ENCODE peak calls at places on chromosomes 11 and 22, in eight cellular contexts. E, X, Y, Z, Q, P, J and C are unnamed samples.

GRCh38 chr11:132962026-132962425 is 570.3 kb downstream of the OPCML start:
- DNase-seq in E (no peak), X (no peak), Y (no peak), Z (peak; percentile 84), Q (peak; percentile 63), P (peak; percentile 39), J (no peak), C (no peak)

GRCh38 chr11:102120437-102120935 is 10.2 kb downstream of the YAP1 start:
- DNase-seq in E (no peak), X (no peak), Y (no peak), Z (no peak), Q (no peak), P (no peak), J (no peak), C (no peak)

GRCh38 chr22:36757608-36758220 is 18.2 kb downstream of the IFT27 start:
- DNase-seq in E (peak; percentile 73), X (peak; percentile 96), Y (peak; percentile 78), Z (peak; percentile 56), Q (peak; percentile 68), P (peak; percentile 32), J (peak; percentile 42), C (peak; percentile 58)

GRCh38 chr11:36257351-36257750 is 31.9 kb downstream of the COMMD9 start:
- DNase-seq in E (no peak), X (no peak), Y (no peak), Z (no peak), Q (no peak), P (no peak), J (no peak), C (no peak)

GRCh38 chr11:58658553-58659080 is 36.2 kb downstream of the CNTF start:
- DNase-seq in E (no peak), X (no peak), Y (no peak), Z (no peak), Q (no peak), P (no peak), J (no peak), C (no peak)

GRCh38 chr11:130806746-130807145 is 109.5 kb downstream of the SNX19 start:
- DNase-seq in E (no peak), X (no peak), Y (no peak), Z (no peak), Q (no peak), P (no peak), J (no peak), C (no peak)

GRCh38 chr11:65224939-65225283 is 36.9 kb upstream of the POLA2 start:
- DNase-seq in E (no peak), X (peak; percentile 89), Y (no peak), Z (no peak), Q (no peak), P (peak; percentile 39), J (no peak), C (no peak)

GRCh38 chr11:2176389-2176900 is 4.8 kb upstream of the TH start:
- DNase-seq in E (no peak), X (no peak), Y (no peak), Z (no peak), Q (no peak), P (no peak), J (no peak), C (no peak)

GRCh38 chr11:130516175-130516867 is 67.9 kb downstream of the ADAMTS15 start:
- DNase-seq in E (no peak), X (no peak), Y (no peak), Z (no peak), Q (no peak), P (no peak), J (no peak), C (no peak)

GRCh38 chr22:40051322-40051721 is 56.6 kb downstream of the FAM83F start:
- DNase-seq in E (no peak), X (no peak), Y (no peak), Z (no peak), Q (no peak), P (no peak), J (no peak), C (no peak)

GRCh38 chr11:111633756-111634362 is 31.6 kb downstream of the SIK2 start:
- DNase-seq in E (no peak), X (no peak), Y (peak; percentile 37), Z (no peak), Q (no peak), P (no peak), J (no peak), C (no peak)

GRCh38 chr11:119551726-119552510 is 128.9 kb upstream of the THY1 start:
- DNase-seq in E (no peak), X (peak; percentile 17), Y (no peak), Z (no peak), Q (no peak), P (no peak), J (no peak), C (no peak)

GRCh38 chr11:70126494-70126893 is 48.4 kb downstream of the ANO1 start:
- DNase-seq in E (no peak), X (no peak), Y (no peak), Z (no peak), Q (no peak), P (no peak), J (no peak), C (no peak)

GRCh38 chr11:393219-394033 is 583 bp upstream of the PKP3 start:
- DNase-seq in E (no peak), X (no peak), Y (no peak), Z (no peak), Q (no peak), P (peak; percentile 33), J (no peak), C (no peak)

GRCh38 chr22:30435674-30436126 is 10.1 kb downstream of the MTFP1 start:
- DNase-seq in E (no peak), X (no peak), Y (peak; percentile 89), Z (no peak), Q (no peak), P (no peak), J (no peak), C (peak; percentile 83)

GRCh38 chr11:120546312-120547205 is 35.0 kb downstream of the GRIK4 start:
- DNase-seq in E (peak; percentile 80), X (peak; percentile 79), Y (no peak), Z (peak; percentile 21), Q (no peak), P (peak; percentile 88), J (no peak), C (no peak)

GRCh38 chr22:48797731-48798130 is 1029.9 kb downstream of the BRD1 start:
- DNase-seq in E (no peak), X (peak; percentile 23), Y (no peak), Z (no peak), Q (no peak), P (no peak), J (no peak), C (no peak)

GRCh38 chr11:66050581-66051231 is 1.5 kb upstream of the SF3B2 start:
- DNase-seq in E (no peak), X (peak; percentile 63), Y (no peak), Z (no peak), Q (no peak), P (no peak), J (no peak), C (no peak)

GRCh38 chr11:113994077-113994954 is 19.4 kb downstream of the HTR3A start:
- DNase-seq in E (no peak), X (peak; percentile 87), Y (peak; percentile 8), Z (no peak), Q (peak; percentile 3), P (no peak), J (peak; percentile 10), C (no peak)

GRCh38 chr11:35029979-35030378 is 109.0 kb upstream of the CD44 start:
- DNase-seq in E (no peak), X (no peak), Y (peak; percentile 57), Z (no peak), Q (no peak), P (peak; percentile 42), J (no peak), C (no peak)

GRCh38 chr11:96242191-96242845 is 100.7 kb downstream of the MAML2 start:
- DNase-seq in E (no peak), X (no peak), Y (no peak), Z (no peak), Q (no peak), P (no peak), J (no peak), C (no peak)

GRCh38 chr22:37233751-37234631 is 10.1 kb downstream of the RAC2 start:
- DNase-seq in E (no peak), X (peak; percentile 40), Y (no peak), Z (no peak), Q (no peak), P (no peak), J (no peak), C (no peak)

GRCh38 chr11:10322830-10323792 is 18.2 kb downstream of the ADM start:
- DNase-seq in E (peak; percentile 77), X (peak; percentile 57), Y (peak; percentile 68), Z (no peak), Q (peak; percentile 51), P (no peak), J (no peak), C (no peak)

GRCh38 chr22:48333323-48333763 is 1494.3 kb downstream of the BRD1 start:
- DNase-seq in E (no peak), X (peak; percentile 32), Y (no peak), Z (no peak), Q (no peak), P (no peak), J (no peak), C (no peak)

GRCh38 chr11:80297808-80298460 is 857.1 kb upstream of the TENM4 start:
- DNase-seq in E (no peak), X (no peak), Y (no peak), Z (no peak), Q (no peak), P (no peak), J (no peak), C (no peak)

GRCh38 chr11:86435711-86436110 is 61.0 kb downstream of the CCDC81 start:
- DNase-seq in E (no peak), X (no peak), Y (no peak), Z (no peak), Q (no peak), P (no peak), J (no peak), C (no peak)

GRCh38 chr11:121649798-121650197 is 197.0 kb upstream of the SORL1-AS1 start:
- DNase-seq in E (no peak), X (no peak), Y (no peak), Z (no peak), Q (no peak), P (no peak), J (no peak), C (no peak)

GRCh38 chr11:92480519-92480918 is 255.9 kb downstream of the FAT3 start:
- DNase-seq in E (no peak), X (no peak), Y (no peak), Z (no peak), Q (no peak), P (peak; percentile 2), J (no peak), C (no peak)

GRCh38 chr11:123091541-123091940 is 29.6 kb upstream of the HSPA8 start:
- DNase-seq in E (no peak), X (no peak), Y (no peak), Z (no peak), Q (no peak), P (no peak), J (no peak), C (no peak)

GRCh38 chr22:20178922-20179227 is 28.0 kb upstream of the CCDC188 start:
- DNase-seq in E (no peak), X (no peak), Y (no peak), Z (no peak), Q (no peak), P (no peak), J (no peak), C (no peak)

GRCh38 chr22:40436460-40437431 is 66.4 kb downstream of the SGSM3 start:
- DNase-seq in E (no peak), X (peak; percentile 69), Y (peak; percentile 84), Z (peak; percentile 42), Q (peak; percentile 65), P (peak; percentile 63), J (no peak), C (no peak)

GRCh38 chr22:42976131-42976530 is 38.8 kb downstream of the PACSIN2 start:
- DNase-seq in E (no peak), X (peak; percentile 79), Y (no peak), Z (no peak), Q (no peak), P (no peak), J (no peak), C (no peak)

GRCh38 chr11:67490727-67491065 is 7.9 kb downstream of the AIP start:
- DNase-seq in E (no peak), X (no peak), Y (no peak), Z (no peak), Q (no peak), P (no peak), J (no peak), C (no peak)

GRCh38 chr22:17239156-17239701 is 20.0 kb upstream of the ADA2 start:
- DNase-seq in E (no peak), X (peak; percentile 52), Y (no peak), Z (no peak), Q (no peak), P (no peak), J (no peak), C (no peak)